ENCODE peak calls at places on chromosomes 6 and 20, in five cellular contexts. W is activated CD4-positive, alpha-beta T cell treated with anti-CD3 and anti-CD28 coated beads for 48 hours; N is EH; P is H54; V is stimulated activated CD4-positive, alpha-beta T cell treated with anti-CD3 and anti-CD28 coated beads, Interleukin-1b, Interleukin-23, amount 100 ng/mL, for 4 hours. Q is an unnamed sample.

GRCh38 chr6:142842423-142843261 is 102.3 kb downstream of the HIVEP2 start:
- DNase-seq in P (no peak), N (peak; percentile 81), W (peak; percentile 61), V (no peak), Q (no peak)

GRCh38 chr6:18053071-18053475 is 65.6 kb upstream of the KIF13A start:
- DNase-seq in P (no peak), V (no peak), N (peak; percentile 66), W (no peak), Q (no peak)

GRCh38 chr6:170264086-170264485 is 26.8 kb downstream of the DLL1 start:
- DNase-seq in P (no peak), N (no peak), V (no peak), W (no peak), Q (no peak)

GRCh38 chr20:33351696-33352095 is 49.6 kb downstream of the CDK5RAP1 start:
- DNase-seq in N (peak; percentile 46), V (no peak), P (no peak), W (no peak), Q (no peak)

GRCh38 chr20:4666001-4666470 is 55.7 kb upstream of the PRND start:
- DNase-seq in N (peak; percentile 82), P (peak; percentile 19), W (peak; percentile 68), V (peak; percentile 29), Q (no peak)

GRCh38 chr20:36091561-36092423 is 62.7 kb upstream of the EPB41L1 start:
- DNase-seq in P (no peak), N (no peak), V (no peak), W (no peak), Q (no peak)

GRCh38 chr6:34240329-34241248 is 3.9 kb downstream of the HMGA1 start:
- DNase-seq in P (no peak), V (no peak), N (no peak), W (no peak), Q (no peak)

GRCh38 chr20:22544462-22544861 is 39.9 kb downstream of the FOXA2 start:
- DNase-seq in P (no peak), W (no peak), V (no peak), N (no peak), Q (no peak)

GRCh38 chr6:18997375-18997826 is 610.3 kb downstream of the RNF144B start:
- DNase-seq in N (peak; percentile 46), V (no peak), P (peak; percentile 19), W (no peak), Q (no peak)

GRCh38 chr6:134519456-134519855 is 201.5 kb upstream of the SGK1 start:
- DNase-seq in P (no peak), V (no peak), W (peak; percentile 34), N (peak; percentile 44), Q (no peak)

GRCh38 chr6:103002282-103002681 is 1608.8 kb downstream of the GRIK2 start:
- DNase-seq in W (no peak), V (no peak), P (no peak), N (no peak), Q (no peak)

GRCh38 chr20:58647814-58648501 is 3.1 kb upstream of the STX16 start:
- DNase-seq in N (peak; percentile 87), V (no peak), W (no peak), P (peak; percentile 95), Q (no peak)

GRCh38 chr20:35093245-35093884 is 758 bp upstream of the TRPC4AP start:
- DNase-seq in V (peak; percentile 26), P (peak; percentile 33), W (peak; percentile 40), N (peak; percentile 86), Q (no peak)

GRCh38 chr6:7261030-7261841 is 51.8 kb downstream of the SSR1 start:
- DNase-seq in N (peak; percentile 88), P (peak; percentile 95), W (peak; percentile 73), V (peak; percentile 8), Q (peak; percentile 71)

GRCh38 chr6:146489489-146489888 is 54.1 kb upstream of the RAB32 start:
- DNase-seq in P (no peak), V (no peak), W (no peak), N (no peak), Q (no peak)

GRCh38 chr20:58574014-58574413 is 58.8 kb upstream of the APCDD1L start:
- DNase-seq in N (no peak), P (no peak), V (no peak), W (no peak), Q (no peak)

GRCh38 chr20:43727980-43728590 is 1.3 kb upstream of the GTSF1L start:
- DNase-seq in W (no peak), P (no peak), V (no peak), N (peak; percentile 15), Q (no peak)

GRCh38 chr20:33658929-33659328 is 3.2 kb upstream of the C20orf144 start:
- DNase-seq in V (no peak), P (no peak), N (no peak), W (no peak), Q (no peak)

GRCh38 chr6:111686249-111686997 is 80.7 kb upstream of the TRAF3IP2 start:
- DNase-seq in P (no peak), V (no peak), N (no peak), W (no peak), Q (peak; percentile 45)

GRCh38 chr6:34516391-34517324 is 39.5 kb downstream of the SPDEF start:
- DNase-seq in V (no peak), P (no peak), N (no peak), W (no peak), Q (no peak)

Q was measured in anterior cingulate cortex.